ENCODE peak calls at places on chromosomes 11 and 22, in four cellular contexts. One of them, this sample, is unnamed. For H3K9me3 and H3K4me1, the result is how much of the 10 kb centered on the place peaks cover.

GRCh38 chr11:30346068-30346688 is 23.3 kb downstream of the ARL14EP start:
- DNase-seq in hepatocyte: peak
- DNase-seq in fibroblast of lung: peak
- DNase-seq in effector memory CD4-positive, alpha-beta T cell: no peak
- DNase-seq in this sample: peak

GRCh38 chr11:133115099-133115498 is 417.2 kb downstream of the OPCML start:
- DNase-seq in fibroblast of lung: no peak
- DNase-seq in effector memory CD4-positive, alpha-beta T cell: no peak
- DNase-seq in hepatocyte: no peak
- DNase-seq in this sample: no peak

GRCh38 chr11:16749666-16750065 is 11.2 kb downstream of the C11orf58 start:
- DNase-seq in fibroblast of lung: no peak
- DNase-seq in effector memory CD4-positive, alpha-beta T cell: no peak
- DNase-seq in hepatocyte: no peak
- DNase-seq in this sample: no peak

GRCh38 chr11:11243790-11244469 is 109.1 kb downstream of the CSNK2A3 start:
- DNase-seq in effector memory CD4-positive, alpha-beta T cell: peak
- DNase-seq in fibroblast of lung: no peak
- DNase-seq in hepatocyte: peak
- DNase-seq in this sample: peak

GRCh38 chr11:46410021-46410420 is 18.4 kb upstream of the CHRM4 start:
- DNase-seq in hepatocyte: no peak
- DNase-seq in fibroblast of lung: no peak
- DNase-seq in effector memory CD4-positive, alpha-beta T cell: no peak
- DNase-seq in this sample: no peak

GRCh38 chr22:19832476-19833108 is 22.1 kb downstream of the GNB1L start:
- DNase-seq in hepatocyte: no peak
- DNase-seq in effector memory CD4-positive, alpha-beta T cell: no peak
- DNase-seq in fibroblast of lung: no peak
- DNase-seq in this sample: no peak

GRCh38 chr11:20111871-20112270 is 48.4 kb downstream of the DBX1 start:
- DNase-seq in effector memory CD4-positive, alpha-beta T cell: no peak
- DNase-seq in hepatocyte: no peak
- DNase-seq in fibroblast of lung: no peak
- DNase-seq in this sample: no peak

GRCh38 chr22:37242395-37242918 is 1.6 kb downstream of the RAC2 start:
- DNase-seq in effector memory CD4-positive, alpha-beta T cell: peak
- DNase-seq in hepatocyte: peak
- DNase-seq in fibroblast of lung: peak
- DNase-seq in this sample: peak

GRCh38 chr11:85316967-85317366 is 310.2 kb downstream of the DLG2 start:
- DNase-seq in fibroblast of lung: no peak
- DNase-seq in effector memory CD4-positive, alpha-beta T cell: no peak
- DNase-seq in hepatocyte: no peak
- DNase-seq in this sample: no peak

GRCh38 chr11:61482513-61482912 is 26.0 kb upstream of the LRRC10B start:
- DNase-seq in fibroblast of lung: no peak
- DNase-seq in hepatocyte: no peak
- DNase-seq in effector memory CD4-positive, alpha-beta T cell: no peak
- DNase-seq in this sample: no peak

GRCh38 chr11:73468590-73469161 is 92.5 kb downstream of the RELT start:
- DNase-seq in effector memory CD4-positive, alpha-beta T cell: no peak
- DNase-seq in fibroblast of lung: no peak
- DNase-seq in hepatocyte: no peak
- DNase-seq in this sample: no peak

GRCh38 chr11:61275191-61275590 is 19.9 kb downstream of the VWCE start:
- DNase-seq in effector memory CD4-positive, alpha-beta T cell: no peak
- DNase-seq in hepatocyte: no peak
- DNase-seq in fibroblast of lung: no peak
- DNase-seq in this sample: no peak

GRCh38 chr11:2507945-2508749 is 63.3 kb downstream of the KCNQ1 start:
- DNase-seq in fibroblast of lung: no peak
- DNase-seq in hepatocyte: no peak
- DNase-seq in effector memory CD4-positive, alpha-beta T cell: no peak
- DNase-seq in this sample: no peak

GRCh38 chr11:132496341-132496740 is 1036.0 kb downstream of the OPCML start:
- DNase-seq in effector memory CD4-positive, alpha-beta T cell: no peak
- DNase-seq in hepatocyte: no peak
- DNase-seq in fibroblast of lung: peak
- DNase-seq in this sample: no peak

GRCh38 chr11:10032991-10033390 is 261.0 kb downstream of the SBF2 start:
- DNase-seq in fibroblast of lung: peak
- DNase-seq in effector memory CD4-positive, alpha-beta T cell: no peak
- DNase-seq in hepatocyte: no peak
- DNase-seq in this sample: no peak

GRCh38 chr22:35914665-35915476 is 113.8 kb downstream of the RBFOX2 start:
- DNase-seq in fibroblast of lung: peak
- DNase-seq in effector memory CD4-positive, alpha-beta T cell: no peak
- DNase-seq in hepatocyte: peak
- DNase-seq in this sample: no peak

GRCh38 chr11:46846510-46846830 is 390 bp upstream of the CKAP5 start:
- DNase-seq in effector memory CD4-positive, alpha-beta T cell: no peak
- DNase-seq in fibroblast of lung: no peak
- DNase-seq in hepatocyte: no peak
- DNase-seq in this sample: no peak

GRCh38 chr11:11313426-11313825 is 39.6 kb downstream of the CSNK2A3 start:
- DNase-seq in fibroblast of lung: peak
- DNase-seq in effector memory CD4-positive, alpha-beta T cell: no peak
- DNase-seq in hepatocyte: no peak
- DNase-seq in this sample: no peak

GRCh38 chr22:33605201-33605600 is 315.1 kb downstream of the LARGE1 start:
- DNase-seq in effector memory CD4-positive, alpha-beta T cell: no peak
- DNase-seq in hepatocyte: no peak
- DNase-seq in fibroblast of lung: no peak
- DNase-seq in this sample: no peak

GRCh38 chr11:75773595-75774353 is 5.2 kb downstream of the DGAT2 start:
- DNase-seq in fibroblast of lung: no peak
- DNase-seq in hepatocyte: no peak
- DNase-seq in effector memory CD4-positive, alpha-beta T cell: no peak
- DNase-seq in this sample: peak

GRCh38 chr11:93476796-93477195 is 66.4 kb downstream of the SMCO4 start:
- DNase-seq in fibroblast of lung: peak
- DNase-seq in hepatocyte: no peak
- DNase-seq in effector memory CD4-positive, alpha-beta T cell: no peak
- DNase-seq in this sample: no peak

GRCh38 chr11:124970925-124971324 is 16.9 kb downstream of the CCDC15 start:
- DNase-seq in effector memory CD4-positive, alpha-beta T cell: no peak
- DNase-seq in fibroblast of lung: peak
- DNase-seq in hepatocyte: peak
- DNase-seq in this sample: no peak

GRCh38 chr22:49913026-49913425 is 5.2 kb downstream of the ALG12 start:
- DNase-seq in fibroblast of lung: no peak
- DNase-seq in effector memory CD4-positive, alpha-beta T cell: no peak
- DNase-seq in hepatocyte: no peak
- DNase-seq in this sample: no peak

GRCh38 chr11:8839957-8840945 is 70.7 kb upstream of the AKIP1 start:
- DNase-seq in hepatocyte: peak
- DNase-seq in effector memory CD4-positive, alpha-beta T cell: no peak
- DNase-seq in fibroblast of lung: peak
- DNase-seq in this sample: no peak

GRCh38 chr11:1048375-1049070 is 12.0 kb upstream of the MUC6 start:
- DNase-seq in effector memory CD4-positive, alpha-beta T cell: no peak
- DNase-seq in fibroblast of lung: no peak
- DNase-seq in hepatocyte: no peak
- DNase-seq in this sample: no peak

DNA sequence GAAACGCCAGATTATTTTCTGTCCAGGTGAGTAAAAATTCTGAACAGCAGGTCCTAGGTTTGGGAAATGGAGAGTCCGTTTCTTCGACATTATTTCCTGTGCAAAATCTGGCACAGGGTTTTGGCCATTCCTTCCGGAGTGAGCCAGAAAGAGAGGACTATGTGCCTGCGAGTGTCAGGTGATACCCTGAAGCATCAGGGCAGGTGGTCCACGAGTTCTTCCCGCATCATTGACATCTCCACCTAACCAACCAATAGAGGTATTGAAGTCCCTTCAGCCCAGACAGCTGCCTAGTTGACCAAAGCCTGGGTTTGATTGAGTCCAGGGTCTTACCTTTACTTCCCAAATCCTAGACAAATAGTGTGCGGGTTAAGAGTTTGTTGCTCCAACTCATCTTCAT is 808 bp downstream of the SNAP29 start:
- DNase-seq in fibroblast of lung: no peak
- DNase-seq in hepatocyte: no peak
- DNase-seq in effector memory CD4-positive, alpha-beta T cell: no peak
- DNase-seq in this sample: no peak
- H3K4me3 ChIP-seq in fibroblast of lung: peak
- H3K4me3 ChIP-seq in hepatocyte: peak
- H3K4me3 ChIP-seq in effector memory CD4-positive, alpha-beta T cell: peak
- H3K4me3 ChIP-seq in this sample: peak

DNA sequence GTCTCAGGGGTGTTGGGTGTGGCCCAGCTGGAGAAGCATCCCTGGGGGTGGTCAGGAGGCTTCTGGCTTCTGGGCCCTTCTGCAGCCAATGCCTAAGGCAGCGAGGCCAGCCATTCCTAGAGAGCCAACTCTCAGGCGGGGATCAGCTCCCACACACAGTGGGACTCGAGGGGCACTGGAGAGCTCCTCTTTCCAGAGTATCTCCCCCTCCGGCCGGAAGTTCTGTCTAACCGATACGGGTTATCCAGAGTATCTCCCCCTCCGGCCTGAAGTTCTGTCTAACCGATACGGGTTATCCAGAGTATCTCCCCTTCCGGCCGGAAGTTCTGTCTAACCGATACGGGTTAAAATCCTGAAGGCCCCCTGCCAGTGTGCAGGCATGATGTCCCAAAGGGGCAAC is 71.2 kb upstream of the B3GAT1 start:
- DNase-seq in hepatocyte: no peak
- DNase-seq in fibroblast of lung: no peak
- DNase-seq in effector memory CD4-positive, alpha-beta T cell: no peak
- DNase-seq in this sample: no peak
- H3K9me3 ChIP-seq in hepatocyte: under half
- H3K9me3 ChIP-seq in fibroblast of lung: under half
- H3K9me3 ChIP-seq in effector memory CD4-positive, alpha-beta T cell: under half
- H3K9me3 ChIP-seq in this sample: under half

DNA sequence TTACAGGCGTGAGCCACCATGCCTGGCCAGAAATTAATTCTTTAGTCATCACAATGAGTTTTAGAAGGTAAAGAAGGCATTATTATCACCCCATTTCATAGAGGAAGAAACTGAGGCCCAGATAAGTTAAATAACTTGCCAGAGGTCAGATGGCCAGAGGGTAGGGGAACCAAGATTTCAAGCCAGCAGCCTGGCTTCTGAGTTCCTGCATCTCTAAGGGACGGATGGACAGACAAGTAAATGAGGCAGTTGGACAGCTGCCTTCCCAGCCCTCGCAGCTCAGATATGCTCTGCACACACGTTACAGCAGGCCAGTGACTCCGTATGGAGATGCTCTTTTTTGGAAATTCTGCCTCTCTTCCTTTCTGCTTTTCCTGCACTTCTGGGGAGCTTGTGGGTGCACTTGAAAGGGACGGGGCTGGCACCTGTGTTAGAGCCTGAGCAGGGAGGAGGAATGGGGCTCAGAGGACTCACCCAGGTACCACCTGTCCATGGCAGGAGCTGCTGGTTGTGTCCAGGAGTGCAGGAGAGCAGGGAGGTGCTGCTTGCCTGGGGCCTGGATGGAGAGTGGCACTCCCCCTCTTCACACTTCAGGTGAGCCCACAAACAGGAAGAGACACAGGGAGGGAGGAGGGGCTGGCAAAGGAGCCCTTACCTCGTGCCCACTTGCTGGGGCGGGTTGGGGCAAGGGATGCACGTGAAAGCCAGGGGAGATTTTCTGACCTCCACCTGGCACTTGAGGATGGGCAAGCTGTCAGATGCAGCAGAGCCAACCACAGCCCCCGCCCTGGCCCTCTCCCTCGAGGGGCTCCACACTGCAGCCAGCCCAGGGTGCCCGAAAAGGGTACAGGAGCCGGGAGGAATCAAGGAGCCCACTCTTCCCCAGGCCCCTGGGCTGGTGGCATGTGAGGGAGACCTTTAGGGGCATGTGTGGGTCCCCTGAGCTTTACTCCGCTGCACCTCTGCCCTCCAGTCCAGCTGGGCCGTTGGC is 3.3 kb upstream of the FXYD2 start:
- DNase-seq in hepatocyte: no peak
- DNase-seq in effector memory CD4-positive, alpha-beta T cell: peak
- DNase-seq in fibroblast of lung: no peak
- DNase-seq in this sample: no peak
- H3K4me1 ChIP-seq in hepatocyte: under half
- H3K4me1 ChIP-seq in effector memory CD4-positive, alpha-beta T cell: under half
- H3K4me1 ChIP-seq in fibroblast of lung: under half
- H3K4me1 ChIP-seq in this sample: half or more

DNA sequence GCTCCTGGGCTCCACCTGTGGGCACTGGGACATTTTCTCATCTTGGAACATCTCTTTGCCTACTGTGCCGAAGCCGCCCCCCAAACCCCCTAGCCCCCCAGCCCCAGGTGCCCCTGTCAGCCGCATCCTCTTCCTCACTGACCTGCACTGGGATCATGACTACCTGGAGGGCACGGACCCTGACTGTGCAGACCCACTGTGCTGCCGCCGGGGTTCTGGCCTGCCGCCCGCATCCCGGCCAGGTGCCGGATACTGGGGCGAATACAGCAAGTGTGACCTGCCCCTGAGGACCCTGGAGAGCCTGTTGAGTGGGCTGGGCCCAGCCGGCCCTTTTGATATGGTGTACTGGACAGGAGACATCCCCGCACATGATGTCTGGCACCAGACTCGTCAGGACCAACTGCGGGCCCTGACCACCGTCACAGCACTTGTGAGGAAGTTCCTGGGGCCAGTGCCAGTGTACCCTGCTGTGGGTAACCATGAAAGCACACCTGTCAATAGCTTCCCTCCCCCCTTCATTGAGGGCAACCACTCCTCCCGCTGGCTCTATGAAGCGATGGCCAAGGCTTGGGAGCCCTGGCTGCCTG is 1.4 kb downstream of the SMPD1 start:
- DNase-seq in fibroblast of lung: no peak
- DNase-seq in effector memory CD4-positive, alpha-beta T cell: no peak
- DNase-seq in hepatocyte: no peak
- DNase-seq in this sample: no peak
- H3K4me3 ChIP-seq in fibroblast of lung: peak
- H3K4me3 ChIP-seq in effector memory CD4-positive, alpha-beta T cell: no peak
- H3K4me3 ChIP-seq in hepatocyte: no peak
- H3K4me3 ChIP-seq in this sample: peak

This sample was measured in CD4-positive, CD25-positive, alpha-beta regulatory T cell.